ENCODE peak calls at places on chromosomes 16 and 17, in ten cellular contexts. G, I, J, E, K, O, D, V, X and S are unnamed samples.

GRCh38 chr16:68470461-68471150 is 22.3 kb upstream of the SMPD3 start:
- DNase-seq in G (peak; percentile 71), I (no peak), J (no peak), E (no peak), K (no peak), O (no peak), D (no peak), V (no peak), X (no peak), S (no peak)

GRCh38 chr16:65336169-65336568 is 214.3 kb upstream of the CDH11 start:
- DNase-seq in G (no peak), I (no peak), J (no peak), E (no peak), K (peak; percentile 41), O (peak; percentile 86), D (no peak), V (peak; percentile 15), X (peak; percentile 97), S (no peak)

GRCh38 chr16:88784074-88784855 is 755 bp downstream of the PIEZO1 start:
- DNase-seq in G (peak; percentile 92), I (peak; percentile 62), J (no peak), E (peak; percentile 83), K (peak; percentile 84), O (peak; percentile 83), D (peak; percentile 50), V (peak; percentile 82), X (peak; percentile 88), S (peak; percentile 94)

GRCh38 chr16:81593481-81593880 is 148.9 kb downstream of the CMIP start:
- DNase-seq in G (no peak), I (no peak), J (no peak), E (peak; percentile 38), K (no peak), O (no peak), D (no peak), V (no peak), X (no peak), S (no peak)

GRCh38 chr17:21072623-21073278 is 29.9 kb upstream of the USP22 start:
- DNase-seq in G (no peak), I (no peak), J (no peak), E (no peak), K (no peak), O (no peak), D (no peak), V (no peak), X (no peak), S (no peak)

GRCh38 chr16:86357950-86358349 is 152.4 kb upstream of the FOXF1 start:
- DNase-seq in G (no peak), I (no peak), J (no peak), E (no peak), K (no peak), O (no peak), D (no peak), V (no peak), X (no peak), S (no peak)

GRCh38 chr16:15502041-15502725 is 67.8 kb downstream of the BMERB1 start:
- DNase-seq in G (no peak), I (no peak), J (no peak), E (peak; percentile 26), K (peak; percentile 79), O (peak; percentile 83), D (no peak), V (peak; percentile 96), X (peak; percentile 94), S (peak; percentile 79)

GRCh38 chr16:89257281-89257731 is 39.8 kb downstream of the ZNF778 start:
- DNase-seq in G (no peak), I (no peak), J (no peak), E (peak; percentile 52), K (peak; percentile 63), O (no peak), D (no peak), V (peak; percentile 37), X (peak; percentile 30), S (peak; percentile 83)

GRCh38 chr16:31029272-31029671 is 4.1 kb upstream of the STX4 start:
- DNase-seq in G (no peak), I (no peak), J (no peak), E (no peak), K (no peak), O (no peak), D (no peak), V (no peak), X (no peak), S (no peak)

GRCh38 chr17:77509089-77509488 is 368.3 kb downstream of the SEC14L1 start:
- DNase-seq in G (no peak), I (no peak), J (no peak), E (no peak), K (no peak), O (no peak), D (no peak), V (no peak), X (no peak), S (no peak)

GRCh38 chr16:48965391-48965790 is 316.2 kb downstream of the CBLN1 start:
- DNase-seq in G (no peak), I (no peak), J (no peak), E (no peak), K (peak; percentile 45), O (peak; percentile 39), D (no peak), V (peak; percentile 30), X (peak; percentile 73), S (no peak)

GRCh38 chr17:69822314-69822875 is 252.6 kb upstream of the KCNJ16 start:
- DNase-seq in G (no peak), I (no peak), J (no peak), E (no peak), K (no peak), O (peak; percentile 32), D (no peak), V (no peak), X (peak; percentile 7), S (no peak)

GRCh38 chr17:39705786-39706348 is 6.0 kb downstream of the ERBB2 start:
- DNase-seq in G (peak; percentile 83), I (no peak), J (no peak), E (no peak), K (no peak), O (no peak), D (no peak), V (no peak), X (no peak), S (no peak)

GRCh38 chr16:64269756-64270155 is 852.1 kb downstream of the CDH11 start:
- DNase-seq in G (no peak), I (no peak), J (no peak), E (no peak), K (no peak), O (peak; percentile 38), D (no peak), V (no peak), X (peak; percentile 3), S (no peak)

GRCh38 chr17:74566132-74566753 is 1.1 kb downstream of the CD300H start:
- DNase-seq in G (no peak), I (no peak), J (no peak), E (peak; percentile 83), K (no peak), O (peak; percentile 11), D (peak; percentile 11), V (peak; percentile 72), X (no peak), S (no peak)

GRCh38 chr16:66402591-66403230 is 24.4 kb upstream of the BEAN1 start:
- DNase-seq in G (peak; percentile 62), I (no peak), J (no peak), E (no peak), K (no peak), O (no peak), D (no peak), V (no peak), X (no peak), S (no peak)

GRCh38 chr17:41413982-41414381 is 10.4 kb downstream of the KRT37 start:
- DNase-seq in G (no peak), I (no peak), J (no peak), E (no peak), K (no peak), O (no peak), D (no peak), V (no peak), X (no peak), S (no peak)

GRCh38 chr16:1331712-1332617 is 1.5 kb upstream of the BAIAP3 start:
- DNase-seq in G (no peak), I (peak; percentile 54), J (no peak), E (peak; percentile 99), K (peak; percentile 82), O (peak; percentile 43), D (no peak), V (no peak), X (peak; percentile 57), S (no peak)

GRCh38 chr16:12186774-12187335 is 210.3 kb downstream of the SNX29 start:
- DNase-seq in G (no peak), I (no peak), J (no peak), E (no peak), K (no peak), O (no peak), D (no peak), V (no peak), X (no peak), S (no peak)

GRCh38 chr17:49217651-49218413 is 7.3 kb downstream of the ABI3 start:
- DNase-seq in G (peak; percentile 81), I (no peak), J (no peak), E (no peak), K (no peak), O (no peak), D (no peak), V (no peak), X (no peak), S (peak; percentile 91)

GRCh38 chr16:8848939-8849391 is 19.8 kb downstream of the CARHSP1 start:
- DNase-seq in G (peak; percentile 57), I (no peak), J (no peak), E (no peak), K (peak; percentile 59), O (peak; percentile 76), D (no peak), V (peak; percentile 66), X (peak; percentile 90), S (peak; percentile 66)

GRCh38 chr17:57906910-57907309 is 48.3 kb downstream of the CUEDC1 start:
- DNase-seq in G (no peak), I (no peak), J (no peak), E (peak; percentile 74), K (no peak), O (no peak), D (no peak), V (peak; percentile 36), X (peak; percentile 21), S (no peak)

GRCh38 chr17:45170976-45171337 is 9.3 kb downstream of the HEXIM2 start:
- DNase-seq in G (peak; percentile 91), I (no peak), J (no peak), E (no peak), K (peak; percentile 83), O (peak; percentile 94), D (no peak), V (peak; percentile 82), X (peak; percentile 89), S (peak; percentile 93)

GRCh38 chr17:27558341-27558740 is 72.6 kb upstream of the LGALS9 start:
- DNase-seq in G (no peak), I (no peak), J (no peak), E (no peak), K (no peak), O (no peak), D (no peak), V (no peak), X (no peak), S (no peak)

GRCh38 chr17:51391992-51392654 is 131.8 kb downstream of the UTP18 start:
- DNase-seq in G (no peak), I (no peak), J (no peak), E (no peak), K (no peak), O (no peak), D (no peak), V (peak; percentile 26), X (no peak), S (no peak)

GRCh38 chr17:57899822-57900221 is 50.0 kb upstream of the MRPS23 start:
- DNase-seq in G (no peak), I (no peak), J (no peak), E (no peak), K (no peak), O (no peak), D (no peak), V (no peak), X (peak; percentile 44), S (no peak)

GRCh38 chr17:42438600-42439567 is 15.8 kb upstream of the CAVIN1 start:
- DNase-seq in G (no peak), I (no peak), J (no peak), E (peak; percentile 69), K (no peak), O (peak; percentile 31), D (peak; percentile 36), V (no peak), X (peak; percentile 47), S (no peak)

GRCh38 chr16:3094289-3095027 is 4.6 kb downstream of the ZSCAN10 start:
- DNase-seq in G (no peak), I (no peak), J (no peak), E (peak; percentile 86), K (peak; percentile 69), O (peak; percentile 22), D (no peak), V (peak; percentile 37), X (peak; percentile 42), S (no peak)